ENCODE peak calls at places on chromosome 14, in eight cellular contexts. B is tibial nerve, C is SK-N-SH, F is GM23338, G is right atrium auricular region, X is HL-60, W is heart left ventricle, H is OCI-LY7. A is an unnamed sample.
A peak's percentile ranks its signal among the peaks of the same experiment; 100 is the strongest.

GRCh38 chr14:61977217-61977616 is 215.0 kb downstream of the SNAPC1 start:
- DNase-seq in B (no peak), C (no peak), F (no peak), G (no peak), X (no peak), W (no peak), H (no peak), A (no peak)

GRCh38 chr14:46344327-46344937 is 307.1 kb downstream of the RPL10L start:
- DNase-seq in B (no peak), C (peak; percentile 0), F (peak; percentile 75), G (no peak), X (peak; percentile 12), W (no peak), H (peak; percentile 34), A (no peak)

GRCh38 chr14:27006520-27006919 is 408.7 kb upstream of the NOVA1 start:
- DNase-seq in B (no peak), C (no peak), F (no peak), G (no peak), X (no peak), W (no peak), H (no peak), A (no peak)

GRCh38 chr14:103084021-103084919 is at the start of gene LBHD2:
- DNase-seq in B (no peak), C (peak; percentile 75), F (peak; percentile 54), G (no peak), X (no peak), W (peak; percentile 24), H (no peak), A (no peak)

GRCh38 chr14:104977008-104977680 is 1.0 kb downstream of the AHNAK2 start:
- DNase-seq in B (no peak), C (no peak), F (no peak), G (no peak), X (no peak), W (peak; percentile 29), H (no peak), A (no peak)

GRCh38 chr14:58082491-58083098 is 69.4 kb downstream of the ARMH4 start:
- DNase-seq in B (no peak), C (no peak), F (no peak), G (no peak), X (no peak), W (no peak), H (no peak), A (no peak)

GRCh38 chr14:51867753-51868152 is 7.3 kb downstream of the GNG2 start:
- DNase-seq in B (no peak), C (no peak), F (no peak), G (no peak), X (no peak), W (no peak), H (no peak), A (no peak)

GRCh38 chr14:105299654-105300541 is 903 bp downstream of the BRF1 start:
- DNase-seq in B (no peak), C (peak; percentile 37), F (no peak), G (no peak), X (no peak), W (peak; percentile 62), H (no peak), A (no peak)

GRCh38 chr14:58898655-58899316 is 261.0 kb downstream of the DACT1 start:
- DNase-seq in B (no peak), C (no peak), F (no peak), G (no peak), X (no peak), W (no peak), H (no peak), A (no peak)

GRCh38 chr14:50714452-50715073 is 46.5 kb upstream of the SAV1 start:
- DNase-seq in B (no peak), C (peak; percentile 29), F (peak; percentile 61), G (no peak), X (peak; percentile 8), W (no peak), H (peak; percentile 52), A (no peak)

GRCh38 chr14:70934084-70934483 is 26.8 kb downstream of the PCNX1 start:
- DNase-seq in B (no peak), C (no peak), F (no peak), G (no peak), X (no peak), W (no peak), H (no peak), A (no peak)

GRCh38 chr14:51552275-51552674 is 99.4 kb upstream of the FRMD6 start:
- DNase-seq in B (no peak), C (peak; percentile 58), F (peak; percentile 46), G (no peak), X (no peak), W (no peak), H (no peak), A (no peak)

GRCh38 chr14:65686761-65687160 is 274.2 kb downstream of the FUT8 start:
- DNase-seq in B (no peak), C (no peak), F (peak; percentile 69), G (no peak), X (no peak), W (no peak), H (no peak), A (no peak)

GRCh38 chr14:105420976-105421674 is 1.5 kb downstream of the MTA1 start:
- DNase-seq in B (no peak), C (peak; percentile 65), F (no peak), G (no peak), X (no peak), W (peak; percentile 31), H (no peak), A (no peak)

GRCh38 chr14:52951730-52952481 is 1.1 kb upstream of the FERMT2 start:
- DNase-seq in B (no peak), C (peak; percentile 68), F (peak; percentile 83), G (peak; percentile 75), X (no peak), W (peak; percentile 69), H (no peak), A (no peak)

GRCh38 chr14:77761205-77761931 is 412 bp upstream of the SNW1 start:
- DNase-seq in B (no peak), C (peak; percentile 55), F (peak; percentile 72), G (peak; percentile 79), X (peak; percentile 1), W (peak; percentile 58), H (peak; percentile 19), A (no peak)

GRCh38 chr14:67533754-67534085 is 630 bp downstream of the PLEKHH1 start:
- DNase-seq in B (no peak), C (no peak), F (no peak), G (no peak), X (no peak), W (no peak), H (no peak), A (no peak)

GRCh38 chr14:21868442-21869046 is 194.9 kb upstream of the OR4E1 start:
- DNase-seq in B (no peak), C (peak; percentile 29), F (peak; percentile 88), G (no peak), X (peak; percentile 51), W (peak; percentile 24), H (peak; percentile 69), A (peak; percentile 46)

GRCh38 chr14:51534623-51535022 is 117.1 kb upstream of the FRMD6 start:
- DNase-seq in B (no peak), C (no peak), F (no peak), G (no peak), X (no peak), W (no peak), H (no peak), A (no peak)

DNA sequence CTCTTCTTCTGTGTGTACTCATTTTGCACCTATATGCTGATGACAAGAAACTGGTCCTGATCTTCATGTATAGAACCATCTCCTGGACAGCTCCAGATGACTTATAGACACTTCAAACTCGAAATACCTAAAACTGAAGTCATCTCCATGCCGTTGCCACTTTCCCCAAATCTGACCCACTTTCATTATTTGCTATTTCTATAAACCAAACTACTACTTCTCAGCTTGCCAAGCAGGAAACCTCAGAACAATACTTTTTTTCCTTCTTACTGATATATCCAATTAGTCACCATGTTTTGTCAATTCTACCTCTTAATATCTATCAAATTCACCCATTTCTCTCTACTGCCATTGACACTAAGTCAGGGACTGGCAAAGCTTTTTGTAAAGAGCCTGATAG is 14.8 kb downstream of the SGPP1 start:
- DNase-seq in B (no peak), C (no peak), F (no peak), G (no peak), X (no peak), W (no peak), H (no peak), A (no peak)
- H3K27ac ChIP-seq in B (no peak overlapping the region), C (no peak overlapping the region), F (no peak overlapping the region), G (no peak overlapping the region), X (no peak overlapping the region), W (no peak overlapping the region), H (no peak overlapping the region), A (no peak overlapping the region)

GRCh38 chr14:89953602-89954001 is 928 bp downstream of the EFCAB11 start:
- DNase-seq in B (no peak), C (no peak), F (no peak), G (no peak), X (no peak), W (no peak), H (no peak), A (no peak)
- H3K4me3 ChIP-seq in B (no peak overlapping the region), C (peak overlapping the region; percentile 76), F (peak overlapping the region; percentile 68), G (no peak overlapping the region), X (peak overlapping the region; percentile 84), W (no peak overlapping the region), H (peak overlapping the region; percentile 76), A (no peak overlapping the region)

GRCh38 chr14:34301107-34301734 is 160.8 kb downstream of the SPTSSA start:
- DNase-seq in B (no peak), C (peak; percentile 49), F (peak; percentile 76), G (no peak), X (peak; percentile 8), W (no peak), H (peak; percentile 42), A (no peak)
- TF ChIP-seq CTCF in B (no peak), C (peak; percentile 61), F (peak; percentile 93), G (peak; percentile 69), X (peak; percentile 10), W (peak; percentile 73), H (peak; percentile 86), A (peak; percentile 80)

GRCh38 chr14:73460691-73461127 is 2.4 kb upstream of the NUMB start:
- DNase-seq in B (no peak), C (no peak), F (no peak), G (peak; percentile 50), X (no peak), W (peak; percentile 28), H (peak; percentile 37), A (no peak)

GRCh38 chr14:73463411-73463810 is 5.1 kb upstream of the NUMB start:
- DNase-seq in B (no peak), C (no peak), F (no peak), G (peak; percentile 81), X (peak; percentile 93), W (peak; percentile 23), H (no peak), A (no peak)

GRCh38 chr14:73461478-73462077 is 3.2 kb upstream of the NUMB start:
- DNase-seq in B (no peak), C (no peak), F (no peak), G (peak; percentile 40), X (no peak), W (no peak), H (no peak), A (no peak)

GRCh38 chr14:73462078-73462715 is 3.9 kb upstream of the NUMB start:
- DNase-seq in B (no peak), C (peak; percentile 62), F (no peak), G (peak; percentile 61), X (peak; percentile 55), W (peak; percentile 77), H (no peak), A (peak; percentile 78)

DNA sequence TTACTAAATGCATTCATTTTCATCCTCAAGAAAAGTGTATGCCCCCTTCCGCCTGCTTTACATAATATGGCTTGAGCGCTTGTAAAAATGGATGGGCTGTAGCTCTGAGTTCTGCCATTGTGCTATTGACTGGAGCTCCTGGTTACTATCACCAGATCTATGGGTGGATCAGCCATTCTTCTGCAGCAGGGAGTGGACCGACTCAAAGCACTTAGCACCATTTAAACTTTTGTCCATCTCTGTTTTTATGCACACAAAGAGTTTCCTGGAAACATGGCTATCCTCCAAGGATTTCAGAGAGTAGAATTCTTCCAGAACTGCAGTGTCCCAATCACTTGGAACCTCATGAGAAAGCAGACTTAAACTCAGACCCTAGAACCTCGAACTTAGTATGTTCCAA is 4.5 kb upstream of the NUMB start:
- DNase-seq in B (no peak), C (peak; percentile 48), F (no peak), G (peak; percentile 54), X (no peak), W (no peak), H (no peak), A (no peak)
- H3K27ac ChIP-seq in B (peak overlapping the region; percentile 51), C (peak overlapping the region; percentile 78), F (no peak overlapping the region), G (peak overlapping the region; percentile 96), X (peak overlapping the region; percentile 56), W (peak overlapping the region; percentile 63), H (no peak overlapping the region), A (peak overlapping the region; percentile 71)

A was measured in dorsolateral prefrontal cortex.